ENCODE peak calls at places on chromosome 16, in four cellular contexts. One of them, this sample, is unnamed.

GRCh38 chr16:66335704-66336329 is 30.7 kb upstream of the CDH5 start:
- DNase-seq in esophagus muscularis mucosa: no peak
- DNase-seq in Calu3: peak; percentile 41
- DNase-seq in HS-27A: no peak
- DNase-seq in this sample: peak; percentile 18

GRCh38 chr16:79751785-79752184 is 151.2 kb upstream of the MAF start:
- DNase-seq in Calu3: no peak
- DNase-seq in esophagus muscularis mucosa: peak; percentile 85
- DNase-seq in HS-27A: no peak
- DNase-seq in this sample: peak; percentile 24

GRCh38 chr16:81556715-81557284 is 112.2 kb downstream of the CMIP start:
- DNase-seq in esophagus muscularis mucosa: no peak
- DNase-seq in HS-27A: no peak
- DNase-seq in Calu3: no peak
- DNase-seq in this sample: no peak

GRCh38 chr16:47987136-47987535 is 168.7 kb downstream of the ABCC12 start:
- DNase-seq in HS-27A: no peak
- DNase-seq in esophagus muscularis mucosa: peak; percentile 57
- DNase-seq in Calu3: no peak
- DNase-seq in this sample: no peak

GRCh38 chr16:86070971-86071370 is 172.0 kb downstream of the IRF8 start:
- DNase-seq in HS-27A: no peak
- DNase-seq in Calu3: no peak
- DNase-seq in esophagus muscularis mucosa: no peak
- DNase-seq in this sample: no peak

GRCh38 chr16:28974007-28974436 is 556 bp upstream of the SPNS1 start:
- DNase-seq in HS-27A: peak; percentile 31
- DNase-seq in Calu3: peak; percentile 70
- DNase-seq in esophagus muscularis mucosa: no peak
- DNase-seq in this sample: peak; percentile 59

GRCh38 chr16:49632798-49633189 is 223.1 kb downstream of the ZNF423 start:
- DNase-seq in Calu3: no peak
- DNase-seq in HS-27A: no peak
- DNase-seq in esophagus muscularis mucosa: no peak
- DNase-seq in this sample: no peak

GRCh38 chr16:56910114-56910511 is 21.8 kb upstream of the HERPUD1 start:
- DNase-seq in HS-27A: no peak
- DNase-seq in esophagus muscularis mucosa: no peak
- DNase-seq in Calu3: no peak
- DNase-seq in this sample: no peak

GRCh38 chr16:14378131-14378551 is 251.9 kb downstream of the PARN start:
- DNase-seq in esophagus muscularis mucosa: no peak
- DNase-seq in Calu3: peak; percentile 63
- DNase-seq in HS-27A: peak; percentile 54
- DNase-seq in this sample: no peak

GRCh38 chr16:49454426-49455180 is 81.0 kb downstream of the C16orf78 start:
- DNase-seq in HS-27A: no peak
- DNase-seq in esophagus muscularis mucosa: no peak
- DNase-seq in Calu3: no peak
- DNase-seq in this sample: no peak

GRCh38 chr16:20307240-20307671 is 20.1 kb downstream of the GP2 start:
- DNase-seq in esophagus muscularis mucosa: no peak
- DNase-seq in HS-27A: no peak
- DNase-seq in Calu3: no peak
- DNase-seq in this sample: no peak

GRCh38 chr16:88758227-88758943 is 26.6 kb downstream of the PIEZO1 start:
- DNase-seq in Calu3: no peak
- DNase-seq in esophagus muscularis mucosa: no peak
- DNase-seq in HS-27A: no peak
- DNase-seq in this sample: no peak

GRCh38 chr16:79261461-79261860 is 339.1 kb downstream of the MAF start:
- DNase-seq in esophagus muscularis mucosa: no peak
- DNase-seq in Calu3: peak; percentile 56
- DNase-seq in HS-27A: no peak
- DNase-seq in this sample: peak; percentile 52

GRCh38 chr16:12455287-12455798 is 348.3 kb downstream of the CPPED1 start:
- DNase-seq in esophagus muscularis mucosa: no peak
- DNase-seq in Calu3: peak; percentile 82
- DNase-seq in HS-27A: no peak
- DNase-seq in this sample: peak; percentile 59

GRCh38 chr16:67435758-67436164 is 4.8 kb downstream of the HSD11B2 start:
- DNase-seq in Calu3: no peak
- DNase-seq in HS-27A: no peak
- DNase-seq in esophagus muscularis mucosa: no peak
- DNase-seq in this sample: no peak

GRCh38 chr16:17367932-17368331 is 102.8 kb downstream of the XYLT1 start:
- DNase-seq in HS-27A: no peak
- DNase-seq in Calu3: no peak
- DNase-seq in esophagus muscularis mucosa: no peak
- DNase-seq in this sample: peak; percentile 41

GRCh38 chr16:2819939-2820835 is 3.1 kb downstream of the PRSS21 start:
- DNase-seq in esophagus muscularis mucosa: no peak
- DNase-seq in Calu3: no peak
- DNase-seq in HS-27A: no peak
- DNase-seq in this sample: peak; percentile 6

GRCh38 chr16:80034469-80034826 is 433.9 kb upstream of the MAF start:
- DNase-seq in HS-27A: no peak
- DNase-seq in esophagus muscularis mucosa: no peak
- DNase-seq in Calu3: no peak
- DNase-seq in this sample: no peak

GRCh38 chr16:46961373-46962353 is 11.8 kb downstream of the DNAJA2 start:
- DNase-seq in Calu3: no peak
- DNase-seq in HS-27A: no peak
- DNase-seq in esophagus muscularis mucosa: no peak
- DNase-seq in this sample: no peak

GRCh38 chr16:67862623-67863583 is 9.9 kb upstream of the EDC4 start:
- DNase-seq in HS-27A: no peak
- DNase-seq in esophagus muscularis mucosa: no peak
- DNase-seq in Calu3: no peak
- DNase-seq in this sample: no peak

GRCh38 chr16:11100239-11100750 is 155.7 kb downstream of the SOCS1 start:
- DNase-seq in esophagus muscularis mucosa: no peak
- DNase-seq in Calu3: no peak
- DNase-seq in HS-27A: peak; percentile 84
- DNase-seq in this sample: peak; percentile 53